ENCODE peak calls at places on chromosomes 11 and 22, in eight cellular contexts. One of them, this sample, is unnamed.
A peak's percentile ranks its signal among the peaks of the same experiment; 100 is the strongest.

GRCh38 chr11:27391336-27392015 is 28.5 kb upstream of the CCDC34 start:
- DNase-seq in cardiac muscle cell: no peak
- DNase-seq in neural crest cell: no peak
- DNase-seq in endothelial cell: no peak
- DNase-seq in brain microvascular endothelial cell: no peak
- DNase-seq in HFFc6: no peak
- DNase-seq in OCI-LY7: no peak
- DNase-seq in nephron progenitor cell: no peak
- DNase-seq in this sample: no peak

GRCh38 chr11:118625976-118626375 is 18.6 kb downstream of the PHLDB1 start:
- DNase-seq in nephron progenitor cell: no peak
- DNase-seq in endothelial cell: no peak
- DNase-seq in OCI-LY7: no peak
- DNase-seq in HFFc6: no peak
- DNase-seq in neural crest cell: no peak
- DNase-seq in cardiac muscle cell: no peak
- DNase-seq in brain microvascular endothelial cell: no peak
- DNase-seq in this sample: peak; percentile 24

GRCh38 chr11:1988667-1989317 is 8.8 kb downstream of the H19 start:
- DNase-seq in nephron progenitor cell: peak; percentile 50
- DNase-seq in HFFc6: no peak
- DNase-seq in cardiac muscle cell: peak; percentile 1
- DNase-seq in brain microvascular endothelial cell: no peak
- DNase-seq in OCI-LY7: no peak
- DNase-seq in neural crest cell: no peak
- DNase-seq in endothelial cell: no peak
- DNase-seq in this sample: peak; percentile 20

GRCh38 chr11:78688460-78688859 is 113.8 kb upstream of the NARS2 start:
- DNase-seq in HFFc6: no peak
- DNase-seq in cardiac muscle cell: no peak
- DNase-seq in nephron progenitor cell: no peak
- DNase-seq in brain microvascular endothelial cell: no peak
- DNase-seq in OCI-LY7: no peak
- DNase-seq in endothelial cell: no peak
- DNase-seq in neural crest cell: no peak
- DNase-seq in this sample: no peak

GRCh38 chr11:16356751-16357365 is 512 bp upstream of the SOX6 start:
- DNase-seq in neural crest cell: no peak
- DNase-seq in brain microvascular endothelial cell: peak; percentile 5
- DNase-seq in endothelial cell: no peak
- DNase-seq in HFFc6: peak; percentile 40
- DNase-seq in OCI-LY7: no peak
- DNase-seq in cardiac muscle cell: no peak
- DNase-seq in nephron progenitor cell: no peak
- DNase-seq in this sample: no peak

GRCh38 chr11:124179311-124179710 is 3.8 kb upstream of the OR10D3 start:
- DNase-seq in cardiac muscle cell: no peak
- DNase-seq in endothelial cell: no peak
- DNase-seq in HFFc6: no peak
- DNase-seq in neural crest cell: no peak
- DNase-seq in OCI-LY7: no peak
- DNase-seq in nephron progenitor cell: no peak
- DNase-seq in brain microvascular endothelial cell: no peak
- DNase-seq in this sample: no peak

GRCh38 chr11:132895340-132895739 is 637.0 kb downstream of the OPCML start:
- DNase-seq in cardiac muscle cell: peak; percentile 84
- DNase-seq in brain microvascular endothelial cell: peak; percentile 97
- DNase-seq in endothelial cell: no peak
- DNase-seq in HFFc6: no peak
- DNase-seq in OCI-LY7: no peak
- DNase-seq in nephron progenitor cell: no peak
- DNase-seq in neural crest cell: no peak
- DNase-seq in this sample: no peak

GRCh38 chr11:19421134-19421533 is 180.4 kb upstream of the E2F8 start:
- DNase-seq in endothelial cell: no peak
- DNase-seq in OCI-LY7: no peak
- DNase-seq in neural crest cell: no peak
- DNase-seq in brain microvascular endothelial cell: no peak
- DNase-seq in nephron progenitor cell: no peak
- DNase-seq in cardiac muscle cell: no peak
- DNase-seq in HFFc6: no peak
- DNase-seq in this sample: no peak

GRCh38 chr22:45553333-45554039 is 50.8 kb downstream of the FBLN1 start:
- DNase-seq in nephron progenitor cell: peak; percentile 92
- DNase-seq in endothelial cell: peak; percentile 87
- DNase-seq in neural crest cell: peak; percentile 93
- DNase-seq in cardiac muscle cell: peak; percentile 90
- DNase-seq in OCI-LY7: peak; percentile 62
- DNase-seq in HFFc6: peak; percentile 92
- DNase-seq in brain microvascular endothelial cell: peak; percentile 79
- DNase-seq in this sample: peak; percentile 61

GRCh38 chr11:128195057-128195751 is 392.2 kb downstream of the ETS1 start:
- DNase-seq in nephron progenitor cell: no peak
- DNase-seq in HFFc6: no peak
- DNase-seq in brain microvascular endothelial cell: no peak
- DNase-seq in cardiac muscle cell: peak; percentile 64
- DNase-seq in neural crest cell: no peak
- DNase-seq in OCI-LY7: no peak
- DNase-seq in endothelial cell: no peak
- DNase-seq in this sample: no peak

DNA sequence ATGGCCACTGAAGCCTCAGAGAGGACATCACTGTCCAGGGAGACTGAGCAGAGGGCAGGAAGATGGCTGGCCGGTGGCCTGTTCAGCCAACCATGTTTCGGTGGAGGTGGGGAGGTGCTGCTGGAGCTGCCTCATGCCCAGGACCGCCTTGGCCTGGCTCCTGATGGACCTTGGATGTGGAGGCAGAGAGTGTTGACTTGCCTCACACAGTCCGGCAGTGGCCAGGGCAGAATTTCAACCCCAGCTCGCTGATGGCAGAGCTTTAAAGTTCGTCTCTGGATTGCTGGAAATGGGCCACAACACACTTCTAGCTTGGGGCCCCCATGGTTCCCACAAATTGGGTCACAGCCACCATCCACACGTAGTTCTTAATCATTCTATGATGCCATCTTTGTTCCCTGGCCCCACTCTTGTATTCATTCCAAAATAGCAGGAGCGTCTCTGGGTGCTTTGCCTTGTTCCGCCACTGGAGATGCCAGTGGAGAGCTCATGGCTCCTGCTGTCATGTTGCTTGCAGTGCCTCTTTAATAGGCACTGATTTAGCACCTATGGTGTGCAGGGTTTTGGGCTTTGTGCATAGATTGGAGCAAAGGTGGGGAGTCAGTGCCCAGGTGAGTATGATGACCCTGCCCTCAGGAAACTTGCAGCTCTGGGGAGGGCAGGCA is 5.6 kb downstream of the MAPK8IP1 start:
- DNase-seq in neural crest cell: no peak
- DNase-seq in OCI-LY7: no peak
- DNase-seq in cardiac muscle cell: no peak
- DNase-seq in nephron progenitor cell: no peak
- DNase-seq in endothelial cell: no peak
- DNase-seq in HFFc6: no peak
- DNase-seq in brain microvascular endothelial cell: no peak
- DNase-seq in this sample: no peak
- TF ChIP-seq CTCF in neural crest cell: no peak
- TF ChIP-seq CTCF in OCI-LY7: no peak
- TF ChIP-seq CTCF in cardiac muscle cell: no peak
- TF ChIP-seq CTCF in nephron progenitor cell: no peak
- TF ChIP-seq CTCF in endothelial cell: no peak
- TF ChIP-seq CTCF in HFFc6: peak; percentile 36
- TF ChIP-seq CTCF in brain microvascular endothelial cell: no peak
- TF ChIP-seq CTCF in this sample: no peak

GRCh38 chr22:30891443-30891755 is 77.2 kb downstream of the MORC2 start:
- DNase-seq in endothelial cell: no peak
- DNase-seq in nephron progenitor cell: no peak
- DNase-seq in cardiac muscle cell: no peak
- DNase-seq in neural crest cell: no peak
- DNase-seq in brain microvascular endothelial cell: no peak
- DNase-seq in OCI-LY7: no peak
- DNase-seq in HFFc6: no peak
- DNase-seq in this sample: no peak

GRCh38 chr22:30891781-30892180 is 76.8 kb downstream of the MORC2 start:
- DNase-seq in OCI-LY7: no peak
- DNase-seq in endothelial cell: no peak
- DNase-seq in nephron progenitor cell: no peak
- DNase-seq in cardiac muscle cell: no peak
- DNase-seq in neural crest cell: no peak
- DNase-seq in HFFc6: no peak
- DNase-seq in brain microvascular endothelial cell: no peak
- DNase-seq in this sample: no peak

GRCh38 chr22:30892286-30892685 is 76.3 kb downstream of the MORC2 start:
- DNase-seq in nephron progenitor cell: no peak
- DNase-seq in cardiac muscle cell: no peak
- DNase-seq in neural crest cell: no peak
- DNase-seq in HFFc6: no peak
- DNase-seq in brain microvascular endothelial cell: no peak
- DNase-seq in endothelial cell: no peak
- DNase-seq in OCI-LY7: no peak
- DNase-seq in this sample: no peak

GRCh38 chr22:30889996-30890480 is 78.5 kb downstream of the MORC2 start:
- DNase-seq in brain microvascular endothelial cell: no peak
- DNase-seq in neural crest cell: no peak
- DNase-seq in nephron progenitor cell: no peak
- DNase-seq in OCI-LY7: no peak
- DNase-seq in cardiac muscle cell: no peak
- DNase-seq in HFFc6: no peak
- DNase-seq in endothelial cell: no peak
- DNase-seq in this sample: no peak

GRCh38 chr22:30890689-30891442 is 77.7 kb downstream of the MORC2 start:
- DNase-seq in nephron progenitor cell: peak; percentile 58
- DNase-seq in neural crest cell: peak; percentile 36
- DNase-seq in cardiac muscle cell: peak; percentile 36
- DNase-seq in OCI-LY7: peak; percentile 22
- DNase-seq in brain microvascular endothelial cell: peak; percentile 23
- DNase-seq in endothelial cell: peak; percentile 55
- DNase-seq in HFFc6: peak; percentile 21
- DNase-seq in this sample: no peak
- TF ChIP-seq CTCF in nephron progenitor cell: peak; percentile 70
- TF ChIP-seq CTCF in neural crest cell: peak; percentile 74
- TF ChIP-seq CTCF in cardiac muscle cell: peak; percentile 77
- TF ChIP-seq CTCF in OCI-LY7: peak; percentile 74
- TF ChIP-seq CTCF in brain microvascular endothelial cell: peak; percentile 90
- TF ChIP-seq CTCF in endothelial cell: peak; percentile 80
- TF ChIP-seq CTCF in HFFc6: peak; percentile 92
- TF ChIP-seq CTCF in this sample: peak; percentile 80

GRCh38 chr11:44453871-44454270 is 111.6 kb upstream of the CD82 start:
- DNase-seq in endothelial cell: no peak
- DNase-seq in neural crest cell: no peak
- DNase-seq in nephron progenitor cell: no peak
- DNase-seq in cardiac muscle cell: no peak
- DNase-seq in brain microvascular endothelial cell: no peak
- DNase-seq in HFFc6: no peak
- DNase-seq in OCI-LY7: no peak
- DNase-seq in this sample: no peak

GRCh38 chr11:44454686-44455085 is 110.8 kb upstream of the CD82 start:
- DNase-seq in OCI-LY7: no peak
- DNase-seq in nephron progenitor cell: no peak
- DNase-seq in cardiac muscle cell: no peak
- DNase-seq in endothelial cell: no peak
- DNase-seq in neural crest cell: no peak
- DNase-seq in HFFc6: no peak
- DNase-seq in brain microvascular endothelial cell: no peak
- DNase-seq in this sample: no peak

GRCh38 chr11:44457862-44458261 is 107.6 kb upstream of the CD82 start:
- DNase-seq in OCI-LY7: no peak
- DNase-seq in HFFc6: no peak
- DNase-seq in neural crest cell: no peak
- DNase-seq in endothelial cell: no peak
- DNase-seq in cardiac muscle cell: no peak
- DNase-seq in nephron progenitor cell: no peak
- DNase-seq in brain microvascular endothelial cell: no peak
- DNase-seq in this sample: no peak

GRCh38 chr11:44453213-44453612 is 112.2 kb upstream of the CD82 start:
- DNase-seq in HFFc6: no peak
- DNase-seq in cardiac muscle cell: no peak
- DNase-seq in endothelial cell: no peak
- DNase-seq in brain microvascular endothelial cell: no peak
- DNase-seq in OCI-LY7: no peak
- DNase-seq in nephron progenitor cell: no peak
- DNase-seq in neural crest cell: no peak
- DNase-seq in this sample: no peak

DNA sequence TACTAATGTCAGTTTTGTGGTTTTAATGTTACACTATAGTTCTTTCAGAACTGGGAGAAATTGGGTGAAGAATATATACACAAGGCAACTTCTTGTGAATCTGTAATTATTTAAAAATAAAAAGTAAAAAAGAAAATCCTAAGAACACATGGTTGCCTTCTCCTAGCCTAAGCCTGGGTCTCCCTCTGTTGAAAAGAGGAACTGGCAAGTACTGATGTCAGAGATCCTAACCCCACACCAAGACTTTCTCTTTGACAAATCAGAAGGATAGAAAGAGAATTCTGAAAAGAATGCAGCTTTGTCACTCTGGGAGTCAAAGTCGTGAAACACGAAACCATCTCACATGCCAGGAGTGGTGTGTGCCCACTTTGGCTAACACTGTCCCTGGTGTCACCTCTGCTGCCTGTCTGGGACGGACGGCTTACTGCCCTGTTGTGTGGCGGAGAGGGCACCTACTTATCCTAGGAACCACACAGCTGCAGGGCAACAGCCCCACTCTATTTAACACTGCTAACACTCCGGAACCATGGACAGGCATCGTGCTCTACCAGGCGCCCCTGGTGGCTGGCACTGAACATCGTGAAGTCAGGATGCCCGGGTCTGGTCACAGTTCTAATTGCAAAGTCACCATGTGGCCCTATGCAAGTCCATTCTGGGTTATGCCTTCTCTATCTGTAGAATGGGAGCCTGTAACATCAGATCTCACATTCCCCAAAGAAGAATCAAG is 108.8 kb upstream of the CD82 start:
- DNase-seq in cardiac muscle cell: no peak
- DNase-seq in endothelial cell: peak; percentile 21
- DNase-seq in OCI-LY7: no peak
- DNase-seq in neural crest cell: no peak
- DNase-seq in nephron progenitor cell: no peak
- DNase-seq in brain microvascular endothelial cell: no peak
- DNase-seq in HFFc6: peak; percentile 2
- DNase-seq in this sample: no peak
- TF ChIP-seq CTCF in cardiac muscle cell: peak; percentile 41
- TF ChIP-seq CTCF in endothelial cell: peak; percentile 48
- TF ChIP-seq CTCF in OCI-LY7: peak; percentile 54
- TF ChIP-seq CTCF in neural crest cell: no peak
- TF ChIP-seq CTCF in nephron progenitor cell: no peak
- TF ChIP-seq CTCF in brain microvascular endothelial cell: peak; percentile 70
- TF ChIP-seq CTCF in HFFc6: peak; percentile 69
- TF ChIP-seq CTCF in this sample: peak; percentile 49

GRCh38 chr11:65540290-65541092 is 15.6 kb downstream of the SCYL1 start:
- DNase-seq in brain microvascular endothelial cell: peak; percentile 79
- DNase-seq in endothelial cell: peak; percentile 88
- DNase-seq in nephron progenitor cell: peak; percentile 90
- DNase-seq in OCI-LY7: peak; percentile 92
- DNase-seq in HFFc6: peak; percentile 81
- DNase-seq in neural crest cell: peak; percentile 71
- DNase-seq in cardiac muscle cell: peak; percentile 93
- DNase-seq in this sample: no peak
- TF ChIP-seq CTCF in brain microvascular endothelial cell: peak; percentile 85
- TF ChIP-seq CTCF in endothelial cell: peak; percentile 88
- TF ChIP-seq CTCF in nephron progenitor cell: peak; percentile 58
- TF ChIP-seq CTCF in OCI-LY7: peak; percentile 90
- TF ChIP-seq CTCF in HFFc6: peak; percentile 89
- TF ChIP-seq CTCF in neural crest cell: peak; percentile 80
- TF ChIP-seq CTCF in cardiac muscle cell: peak; percentile 79
- TF ChIP-seq CTCF in this sample: peak; percentile 90

GRCh38 chr11:101848262-101848661 is 66.5 kb upstream of the CEP126 start:
- DNase-seq in cardiac muscle cell: peak; percentile 35
- DNase-seq in nephron progenitor cell: no peak
- DNase-seq in brain microvascular endothelial cell: no peak
- DNase-seq in endothelial cell: no peak
- DNase-seq in neural crest cell: no peak
- DNase-seq in HFFc6: no peak
- DNase-seq in OCI-LY7: peak; percentile 47
- DNase-seq in this sample: no peak
- TF ChIP-seq CTCF in cardiac muscle cell: peak; percentile 36
- TF ChIP-seq CTCF in nephron progenitor cell: peak; percentile 53
- TF ChIP-seq CTCF in brain microvascular endothelial cell: no peak
- TF ChIP-seq CTCF in endothelial cell: peak; percentile 79
- TF ChIP-seq CTCF in neural crest cell: peak; percentile 76
- TF ChIP-seq CTCF in HFFc6: peak; percentile 85
- TF ChIP-seq CTCF in OCI-LY7: peak; percentile 85
- TF ChIP-seq CTCF in this sample: peak; percentile 92